ENCODE peak calls at places on chromosomes 16 and 17, in nine cellular contexts. K, H, E, L, U, P, M, D and W are unnamed samples.

GRCh38 chr17:56502120-56502519 is 91.4 kb upstream of the NOG start:
- DNase-seq in L (no peak), E (no peak), D (no peak), M (no peak), H (no peak), U (no peak), K (no peak), P (no peak), W (no peak)

GRCh38 chr17:50207318-50207717 is 5.9 kb upstream of the COL1A1 start:
- DNase-seq in L (no peak), H (no peak), D (no peak), M (no peak), U (no peak), E (no peak), P (no peak), K (no peak), W (no peak)

GRCh38 chr17:66557886-66558285 is 255.5 kb downstream of the PRKCA start:
- DNase-seq in M (no peak), E (no peak), L (no peak), H (no peak), K (no peak), D (no peak), U (no peak), P (no peak), W (no peak)

GRCh38 chr16:52435573-52435972 is 111.4 kb downstream of the TOX3 start:
- DNase-seq in H (no peak), E (no peak), U (no peak), L (no peak), D (no peak), K (no peak), P (no peak), M (no peak), W (no peak)

GRCh38 chr17:64006361-64007088 is 8.4 kb downstream of the PRR29 start:
- DNase-seq in L (peak; percentile 48), D (no peak), M (no peak), U (no peak), P (no peak), K (no peak), H (no peak), E (no peak), W (no peak)

GRCh38 chr17:17206913-17207368 is 808 bp upstream of the PLD6 start:
- DNase-seq in H (no peak), L (no peak), E (no peak), P (peak; percentile 39), D (no peak), K (no peak), M (no peak), U (no peak), W (no peak)

GRCh38 chr17:40953876-40954275 is 12.9 kb downstream of the KRT39 start:
- DNase-seq in E (no peak), M (peak; percentile 90), K (peak; percentile 21), D (peak; percentile 65), H (no peak), P (no peak), L (no peak), U (peak; percentile 85), W (no peak)

GRCh38 chr17:15171433-15172047 is 93.6 kb downstream of the PMP22 start:
- DNase-seq in E (peak; percentile 32), U (peak; percentile 47), H (peak; percentile 57), L (peak; percentile 61), D (peak; percentile 55), P (peak; percentile 33), M (peak; percentile 82), K (peak; percentile 75), W (peak; percentile 18)

GRCh38 chr17:27741361-27741861 is 58.9 kb downstream of the NOS2 start:
- DNase-seq in H (no peak), L (no peak), E (no peak), K (no peak), M (peak; percentile 28), D (no peak), U (no peak), P (no peak), W (no peak)

GRCh38 chr16:79217375-79218011 is 383.0 kb downstream of the MAF start:
- DNase-seq in M (no peak), U (no peak), E (no peak), D (no peak), K (no peak), L (no peak), H (no peak), P (no peak), W (no peak)

GRCh38 chr17:81348097-81349055 is 46.9 kb upstream of the BAHCC1 start:
- DNase-seq in H (peak; percentile 84), U (no peak), P (no peak), M (no peak), K (no peak), D (no peak), E (no peak), L (no peak), W (peak; percentile 83)

GRCh38 chr17:48194097-48194550 is 86.6 kb downstream of the SNX11 start:
- DNase-seq in M (peak; percentile 23), L (no peak), U (peak; percentile 89), H (no peak), D (peak; percentile 3), K (peak; percentile 41), P (no peak), E (no peak), W (no peak)

GRCh38 chr17:4175921-4176802 is 33.2 kb downstream of the CYB5D2 start:
- DNase-seq in H (no peak), E (no peak), L (no peak), M (no peak), D (no peak), K (no peak), P (no peak), U (no peak), W (no peak)

GRCh38 chr17:44930667-44931066 is 15.4 kb upstream of the GFAP start:
- DNase-seq in D (no peak), P (no peak), U (no peak), L (no peak), M (no peak), K (no peak), E (no peak), H (no peak), W (no peak)

GRCh38 chr17:31216053-31216751 is 80.8 kb downstream of the OMG start:
- DNase-seq in P (no peak), E (no peak), U (peak; percentile 19), L (no peak), M (peak; percentile 96), H (no peak), K (peak; percentile 62), D (peak; percentile 59), W (no peak)

GRCh38 chr17:55410722-55411462 is 10.7 kb downstream of the MMD start:
- DNase-seq in D (no peak), P (no peak), E (no peak), H (no peak), M (peak; percentile 42), K (no peak), L (peak; percentile 58), U (no peak), W (no peak)

GRCh38 chr17:38898291-38898679 is 27.1 kb upstream of the LASP1NB start:
- DNase-seq in E (no peak), D (no peak), L (no peak), H (no peak), K (no peak), M (no peak), U (no peak), P (no peak), W (no peak)

DNA sequence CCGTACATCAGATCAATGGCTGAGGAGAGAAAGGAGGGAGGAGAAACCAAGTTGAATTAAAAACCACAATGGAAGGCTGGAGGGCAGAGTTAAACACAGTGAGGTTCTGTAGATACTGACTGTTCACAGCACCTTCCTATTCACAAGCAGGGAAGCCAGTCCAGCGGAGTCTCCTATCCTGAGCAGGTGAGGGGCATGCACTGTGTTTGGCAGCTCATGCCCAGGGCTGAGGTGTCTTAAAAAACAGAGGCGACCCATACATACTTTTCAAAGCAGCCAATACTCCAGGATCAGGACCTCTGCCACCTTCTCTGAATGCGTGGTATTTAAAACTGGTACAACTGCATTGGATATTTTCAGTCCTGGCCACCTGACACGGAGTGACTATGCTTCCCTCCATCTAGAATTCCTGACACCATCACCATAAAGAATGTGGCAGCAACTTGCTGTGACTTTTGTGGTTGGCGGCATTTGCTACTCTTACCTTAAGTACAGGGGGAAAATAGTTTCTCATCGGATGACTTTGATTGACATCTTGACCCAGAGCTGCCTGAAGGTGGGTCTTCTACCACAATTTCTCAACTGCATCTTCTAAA is 21.5 kb downstream of the USP22 start:
- DNase-seq in U (no peak), H (no peak), K (no peak), E (no peak), P (no peak), M (no peak), D (no peak), L (peak; percentile 4), W (no peak)
- TF ChIP-seq CTCF in U (no peak), H (no peak), K (no peak), E (no peak), P (no peak), M (no peak), D (no peak), L (no peak), W (no peak)

GRCh38 chr16:2149630-2150417 is 1.4 kb downstream of the RAB26 start:
- DNase-seq in E (no peak), U (no peak), H (no peak), P (no peak), L (peak; percentile 51), M (no peak), D (no peak), K (peak; percentile 73), W (no peak)

GRCh38 chr16:2150418-2151187 is 2.2 kb downstream of the RAB26 start:
- DNase-seq in H (peak; percentile 59), M (no peak), U (no peak), L (peak; percentile 79), D (no peak), K (peak; percentile 73), P (no peak), E (peak; percentile 67), W (no peak)

GRCh38 chr16:2148714-2149629 is 547 bp downstream of the RAB26 start:
- DNase-seq in L (peak; percentile 60), U (no peak), K (peak; percentile 64), P (no peak), D (no peak), H (peak; percentile 48), M (no peak), E (no peak), W (no peak)

GRCh38 chr16:2152695-2153506 is 2.7 kb upstream of the TRAF7 start:
- DNase-seq in H (peak; percentile 48), K (peak; percentile 63), E (no peak), P (no peak), U (no peak), D (no peak), M (no peak), L (peak; percentile 90), W (no peak)

GRCh38 chr16:2151188-2152091 is 3.0 kb downstream of the RAB26 start:
- DNase-seq in P (no peak), M (no peak), K (peak; percentile 52), L (no peak), D (no peak), E (no peak), U (no peak), H (no peak), W (no peak)
- H3K4me3 ChIP-seq in P (no peak overlapping the region), M (peak overlapping the region; percentile 22), K (peak overlapping the region; percentile 88), L (no peak overlapping the region), D (peak overlapping the region; percentile 15), E (no peak overlapping the region), U (peak overlapping the region; percentile 64), H (no peak overlapping the region), W (peak overlapping the region; percentile 76)

GRCh38 chr17:13538841-13539411 is 62.8 kb downstream of the HS3ST3A1 start:
- DNase-seq in H (no peak), P (no peak), M (no peak), D (no peak), E (no peak), U (no peak), L (no peak), K (no peak), W (no peak)
- TF ChIP-seq CTCF in H (no peak), P (no peak), M (no peak), D (no peak), E (no peak), U (no peak), L (no peak), K (no peak), W (no peak)

GRCh38 chr16:324451-325334 is 27.8 kb downstream of the AXIN1 start:
- DNase-seq in H (no peak), K (no peak), E (no peak), P (peak; percentile 26), M (no peak), L (no peak), U (no peak), D (no peak), W (no peak)
- H3K4me3 ChIP-seq in H (no peak overlapping the region), K (no peak overlapping the region), E (peak overlapping the region; percentile 14), P (no peak overlapping the region), M (no peak overlapping the region), L (no peak overlapping the region), U (no peak overlapping the region), D (no peak overlapping the region), W (no peak overlapping the region)